ENCODE peak calls at places on chromosomes 2 and 18, in nine cellular contexts. H is AG04450; N is endothelial cell of umbilical vein; S is effector memory CD4-positive, alpha-beta T cell; C is cardiac muscle cell; Z is tibial nerve; D is GM06990; O is aorta; M is thoracic aorta. R is an unnamed sample. For H3K27me3, the result is how much of the 10 kb centered on the place peaks cover.

GRCh38 chr2:223970343-223971128 is 13.3 kb downstream of the MRPL44 start:
- DNase-seq in H (no peak), N (peak), S (no peak), C (peak), Z (no peak), D (no peak), O (no peak), M (no peak), R (no peak)

GRCh38 chr2:238863231-238863630 is 15.3 kb downstream of the TWIST2 start:
- DNase-seq in H (no peak), N (no peak), S (no peak), C (no peak), Z (no peak), D (no peak), O (no peak), M (no peak), R (no peak)

GRCh38 chr2:209102319-209102718 is 321.5 kb upstream of the MAP2 start:
- DNase-seq in H (no peak), N (no peak), S (no peak), C (no peak), Z (no peak), D (no peak), O (no peak), M (no peak), R (no peak)

GRCh38 chr2:200472853-200473464 is 36.9 kb downstream of the KCTD18 start:
- DNase-seq in H (no peak), N (no peak), S (no peak), C (no peak), Z (no peak), D (peak), O (no peak), M (no peak), R (no peak)

GRCh38 chr18:74512321-74513053 is 16.3 kb downstream of the CNDP2 start:
- DNase-seq in H (no peak), N (no peak), S (no peak), C (no peak), Z (no peak), D (no peak), O (no peak), M (no peak), R (no peak)

GRCh38 chr18:36578871-36579270 is 249.9 kb downstream of the TPGS2 start:
- DNase-seq in H (no peak), N (no peak), S (no peak), C (peak), Z (no peak), D (no peak), O (no peak), M (no peak), R (no peak)

GRCh38 chr2:30514134-30514860 is 67.3 kb downstream of the LCLAT1 start:
- DNase-seq in H (peak), N (peak), S (no peak), C (peak), Z (no peak), D (peak), O (no peak), M (no peak), R (no peak)

GRCh38 chr2:47984041-47984440 is 77.7 kb upstream of the FBXO11 start:
- DNase-seq in H (no peak), N (no peak), S (no peak), C (peak), Z (no peak), D (no peak), O (no peak), M (no peak), R (no peak)

GRCh38 chr2:28480403-28481049 is 15.3 kb upstream of the PLB1 start:
- DNase-seq in H (no peak), N (no peak), S (no peak), C (no peak), Z (no peak), D (no peak), O (no peak), M (no peak), R (no peak)

GRCh38 chr2:58508021-58508420 is 266.9 kb upstream of the FANCL start:
- DNase-seq in H (no peak), N (no peak), S (no peak), C (no peak), Z (no peak), D (no peak), O (no peak), M (no peak), R (no peak)

GRCh38 chr2:75375646-75376582 is 176.6 kb upstream of the TACR1 start:
- DNase-seq in H (no peak), N (no peak), S (no peak), C (no peak), Z (no peak), D (no peak), O (no peak), M (no peak), R (no peak)

GRCh38 chr2:108805032-108805431 is 18.5 kb downstream of the CCDC138 start:
- DNase-seq in H (no peak), N (no peak), S (no peak), C (no peak), Z (no peak), D (no peak), O (no peak), M (no peak), R (no peak)

GRCh38 chr2:158586491-158586890 is 129.7 kb downstream of the PKP4 start:
- DNase-seq in H (peak), N (no peak), S (no peak), C (peak), Z (no peak), D (no peak), O (no peak), M (no peak), R (no peak)

GRCh38 chr2:226611944-226612318 is 187.7 kb downstream of the IRS1 start:
- DNase-seq in H (no peak), N (no peak), S (no peak), C (no peak), Z (no peak), D (no peak), O (no peak), M (no peak), R (no peak)

GRCh38 chr2:234880551-234881211 is 71.1 kb upstream of the SH3BP4 start:
- DNase-seq in H (peak), N (peak), S (no peak), C (peak), Z (no peak), D (no peak), O (no peak), M (no peak), R (no peak)

GRCh38 chr2:174617713-174618112 is 20.1 kb upstream of the WIPF1 start:
- DNase-seq in H (no peak), N (no peak), S (no peak), C (no peak), Z (no peak), D (no peak), O (no peak), M (no peak), R (no peak)

GRCh38 chr2:130389783-130390182 is 33.9 kb downstream of the PTPN18 start:
- DNase-seq in H (no peak), N (no peak), S (no peak), C (no peak), Z (no peak), D (no peak), O (no peak), M (no peak), R (no peak)

GRCh38 chr18:74819433-74820059 is 221.9 kb downstream of the ZNF407 start:
- DNase-seq in H (no peak), N (no peak), S (no peak), C (no peak), Z (no peak), D (no peak), O (no peak), M (no peak), R (no peak)

GRCh38 chr2:190718652-190719526 is 70.0 kb downstream of the NAB1 start:
- DNase-seq in H (peak), N (peak), S (no peak), C (peak), Z (no peak), D (peak), O (peak), M (peak), R (no peak)

GRCh38 chr18:70044626-70045025 is 97.0 kb upstream of the CD226 start:
- DNase-seq in H (peak), N (peak), S (no peak), C (peak), Z (no peak), D (no peak), O (no peak), M (no peak), R (no peak)

GRCh38 chr2:109611467-109612095 is 2.2 kb downstream of the SEPTIN10 start:
- DNase-seq in H (peak), N (peak), S (no peak), C (peak), Z (no peak), D (no peak), O (no peak), M (no peak), R (no peak)

GRCh38 chr2:74778381-74779371 is 55.3 kb upstream of the HK2 start:
- DNase-seq in H (no peak), N (no peak), S (no peak), C (peak), Z (no peak), D (no peak), O (peak), M (no peak), R (no peak)

GRCh38 chr2:216546646-216547403 is 48.2 kb downstream of the RPL37A start:
- DNase-seq in H (no peak), N (no peak), S (no peak), C (no peak), Z (no peak), D (no peak), O (no peak), M (peak), R (no peak)

GRCh38 chr2:128599700-128600099 is 281.0 kb upstream of the HS6ST1 start:
- DNase-seq in H (no peak), N (no peak), S (no peak), C (no peak), Z (no peak), D (no peak), O (no peak), M (no peak), R (no peak)

GRCh38 chr2:120699292-120699691 is 36.4 kb upstream of the GLI2 start:
- DNase-seq in H (no peak), N (no peak), S (no peak), C (no peak), Z (no peak), D (no peak), O (no peak), M (no peak), R (no peak)

GRCh38 chr18:32724071-32724696 is 48.6 kb downstream of the KLHL14 start:
- DNase-seq in H (no peak), N (no peak), S (no peak), C (no peak), Z (no peak), D (no peak), O (no peak), M (no peak), R (no peak)

GRCh38 chr2:39718483-39718882 is 52.8 kb downstream of the TMEM178A start:
- DNase-seq in H (no peak), N (no peak), S (no peak), C (no peak), Z (no peak), D (no peak), O (no peak), M (no peak), R (no peak)

GRCh38 chr2:72841462-72842125 is 15.8 kb upstream of the EXOC6B start:
- DNase-seq in H (no peak), N (no peak), S (no peak), C (no peak), Z (no peak), D (no peak), O (no peak), M (no peak), R (no peak)

GRCh38 chr2:204825681-204826080 is 280.4 kb downstream of the PARD3B start:
- DNase-seq in H (no peak), N (no peak), S (no peak), C (no peak), Z (no peak), D (no peak), O (no peak), M (no peak), R (no peak)

GRCh38 chr2:118224144-118224887 is 136.0 kb downstream of the INSIG2 start:
- DNase-seq in H (no peak), N (no peak), S (no peak), C (peak), Z (no peak), D (peak), O (no peak), M (no peak), R (no peak)
- H3K27me3 ChIP-seq in H (under half), N (under half), S (under half), C (under half), Z (under half), D (under half), O (under half), M (under half), R (half or more)

DNA sequence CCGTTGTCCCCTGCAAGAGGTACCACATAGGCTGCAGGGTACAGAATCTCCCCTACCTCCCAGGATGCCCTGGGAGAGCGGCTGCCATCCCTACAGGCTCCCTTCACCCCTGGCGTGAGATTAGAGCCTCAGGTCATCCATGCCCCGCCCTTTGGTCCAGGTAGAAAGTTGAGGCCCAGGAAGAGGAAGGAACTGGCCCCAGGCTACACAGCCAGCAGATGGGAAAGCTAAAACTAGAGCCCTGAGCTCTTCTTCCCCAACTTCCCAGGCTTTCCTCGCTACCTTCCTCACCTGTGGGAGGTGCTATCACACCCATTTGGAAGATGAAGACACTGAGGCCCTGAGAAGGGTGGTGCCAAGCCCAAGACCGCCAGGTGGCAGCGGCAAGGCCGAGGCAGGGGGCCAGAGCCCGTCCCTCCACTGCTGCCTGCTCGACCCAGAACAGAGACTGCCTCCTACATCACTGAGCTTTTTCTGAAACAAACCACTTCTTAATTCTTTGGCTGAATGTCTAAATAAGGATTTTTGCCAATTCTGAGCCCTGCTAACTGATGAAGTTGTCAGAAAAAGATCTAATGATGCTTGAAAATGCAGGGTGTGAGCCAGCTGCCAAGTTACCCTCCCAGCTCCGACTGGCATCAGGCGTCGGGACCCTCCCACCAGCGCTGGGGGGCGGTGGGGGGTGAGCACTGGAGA is 25.7 kb downstream of the CIB4 start:
- DNase-seq in H (no peak), N (no peak), S (no peak), C (no peak), Z (no peak), D (no peak), O (no peak), M (no peak), R (no peak)
- H3K27me3 ChIP-seq in H (half or more), N (under half), S (under half), C (under half), Z (under half), D (under half), O (under half), M (under half), R (under half)

DNA sequence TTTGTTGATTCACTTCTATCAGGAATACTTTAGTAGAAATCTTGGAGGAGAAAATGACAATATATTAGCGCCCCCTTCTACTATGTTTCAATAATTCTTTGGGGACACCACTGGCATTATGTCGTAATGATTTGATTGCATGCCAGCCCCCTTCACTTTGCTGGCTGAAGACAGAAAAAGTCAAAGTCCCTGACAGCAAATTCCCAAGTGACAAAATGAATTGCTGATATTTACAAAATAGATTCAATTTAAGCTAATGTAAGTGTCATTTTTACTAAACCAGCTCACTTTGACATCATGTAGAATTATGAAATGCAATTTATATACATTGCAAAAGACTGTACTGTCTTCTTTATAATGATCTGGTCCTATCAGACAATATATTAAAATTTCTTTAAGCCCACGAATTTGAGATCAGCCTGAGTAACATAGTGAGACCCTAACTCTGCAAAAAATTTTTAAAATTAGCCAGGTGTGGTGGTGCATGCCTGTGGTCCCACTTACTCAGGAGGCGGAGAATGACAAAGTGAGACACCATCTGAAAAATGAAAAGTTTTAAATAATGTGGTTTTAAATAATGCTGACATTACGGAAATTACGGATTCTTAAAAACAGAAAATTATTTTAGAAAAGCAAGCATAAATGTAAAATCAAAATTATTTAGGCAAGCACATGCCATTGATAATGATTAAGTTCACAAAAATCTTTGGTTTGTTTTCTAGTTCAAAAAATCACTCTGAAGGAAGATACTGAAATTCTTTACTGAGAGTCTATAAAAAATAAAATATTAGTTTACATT is 520.1 kb upstream of the PKDCC start:
- DNase-seq in H (no peak), N (no peak), S (no peak), C (no peak), Z (no peak), D (no peak), O (no peak), M (no peak), R (no peak)
- H3K27me3 ChIP-seq in H (under half), N (under half), S (under half), C (under half), Z (under half), D (under half), O (under half), M (under half), R (under half)

DNA sequence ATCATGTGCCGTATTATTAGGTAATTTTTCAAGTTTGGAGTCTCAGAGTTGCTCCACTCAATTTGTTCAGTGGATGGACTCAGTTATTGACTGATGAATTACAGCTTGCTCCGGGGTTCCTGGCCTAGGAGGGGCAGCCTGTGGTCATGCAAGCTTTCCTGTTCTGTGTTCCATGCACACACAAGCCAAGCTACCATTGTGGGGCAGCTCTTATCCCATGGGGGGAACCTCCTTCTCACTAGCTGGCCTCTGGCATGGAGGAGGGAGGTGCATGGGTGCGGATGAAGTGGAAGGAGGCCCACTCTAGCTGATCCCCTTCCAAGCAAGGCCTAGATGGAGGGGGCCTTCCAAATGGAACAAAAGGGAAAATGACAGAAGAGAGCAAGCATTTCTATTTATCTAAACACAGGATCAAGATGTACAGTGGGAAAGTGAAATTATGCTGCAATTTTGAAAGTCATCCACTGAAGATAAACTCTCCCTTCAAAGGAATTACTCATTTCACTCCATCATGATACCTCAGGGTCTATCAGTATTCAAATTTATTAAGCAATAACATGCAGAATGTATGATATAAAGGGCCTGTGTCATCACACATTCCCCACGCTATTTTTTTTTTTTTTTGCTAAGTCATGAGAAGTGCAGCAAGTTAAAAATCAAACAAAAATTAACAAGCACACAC is 202.7 kb upstream of the SMAD2 start:
- DNase-seq in H (no peak), N (no peak), S (no peak), C (peak), Z (no peak), D (no peak), O (no peak), M (no peak), R (no peak)
- H3K27me3 ChIP-seq in H (half or more), N (under half), S (under half), C (half or more), Z (under half), D (under half), O (under half), M (under half), R (under half)

DNA sequence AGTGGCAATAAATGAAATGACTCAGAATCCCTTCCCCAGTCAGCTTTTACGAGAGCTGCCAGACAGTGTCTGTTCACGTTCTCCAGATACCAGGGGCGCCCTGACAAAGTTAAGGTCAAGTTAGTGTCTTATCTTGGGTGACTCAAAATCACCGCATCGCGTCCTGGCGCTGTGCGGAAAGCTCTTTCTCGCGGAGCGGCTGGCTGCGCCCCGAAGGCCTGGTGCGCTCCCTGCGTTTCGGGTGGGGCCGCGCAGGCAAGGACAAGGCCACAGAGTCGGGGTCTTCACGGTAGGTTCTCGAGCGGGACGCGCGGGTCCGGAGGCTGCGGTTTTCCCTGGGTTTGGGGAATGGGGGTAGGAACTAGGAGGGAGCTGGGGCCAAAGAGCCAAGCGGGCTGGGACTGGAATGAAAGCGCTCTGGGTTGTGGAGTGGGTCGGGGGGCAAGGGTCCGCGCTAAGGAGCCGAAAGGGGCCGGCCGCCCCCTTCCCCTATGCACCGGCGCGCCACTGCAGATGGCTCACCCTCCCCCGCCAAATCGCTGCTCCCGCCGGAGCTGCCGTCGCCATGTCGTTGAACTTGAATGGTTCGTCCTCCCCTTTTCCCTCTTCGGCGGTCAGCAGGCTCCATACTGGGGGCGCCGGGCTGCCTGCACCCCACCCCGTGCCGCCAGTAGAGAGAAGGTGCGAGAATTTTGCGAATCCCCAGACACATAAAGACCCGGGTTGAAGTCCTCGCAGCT is 2.6 kb upstream of the HOXD11 start:
- DNase-seq in H (no peak), N (no peak), S (no peak), C (no peak), Z (no peak), D (no peak), O (peak), M (no peak), R (no peak)
- H3K27me3 ChIP-seq in H (half or more), N (half or more), S (half or more), C (half or more), Z (under half), D (under half), O (under half), M (under half), R (half or more)

DNA sequence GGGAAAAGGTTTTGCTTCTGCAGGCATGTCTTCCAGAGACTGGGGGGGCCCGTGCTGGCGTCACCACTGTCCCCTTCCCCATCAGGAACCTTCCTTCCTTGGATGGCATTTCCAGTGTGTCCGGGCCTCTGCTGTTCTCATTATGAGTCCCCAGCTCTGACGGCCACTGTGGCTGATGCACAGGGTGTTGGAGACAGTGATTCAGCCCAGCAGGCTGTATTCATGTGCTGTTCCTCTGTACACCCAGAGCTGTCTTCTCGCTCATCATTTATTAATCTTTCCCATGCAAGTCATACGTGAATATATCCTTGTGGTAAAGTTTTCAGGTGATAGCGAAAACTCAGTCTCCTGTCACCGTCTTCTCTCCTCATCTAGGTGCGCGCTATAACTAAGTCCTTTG is 57.7 kb downstream of the ASAP2 start:
- DNase-seq in H (no peak), N (peak), S (no peak), C (no peak), Z (no peak), D (no peak), O (no peak), M (no peak), R (no peak)
- H3K27me3 ChIP-seq in H (under half), N (under half), S (under half), C (under half), Z (under half), D (under half), O (under half), M (under half), R (under half)

R was measured in esophagus squamous epithelium.